ENCODE peak calls at places on chromosomes 5 and 9, in eight cellular contexts. A is left ventricle myocardium inferior, O is PC-9, P is kidney epithelial cell, T is BE2C, F is upper lobe of right lung, N is psoas muscle, M is cardiac muscle cell. C is an unnamed sample. For H3K36me3 and H3K27me3, the result is how much of the 10 kb centered on the place peaks cover.

GRCh38 chr5:7391688-7392400 is 4.1 kb upstream of the ADCY2 start:
- DNase-seq in T (no peak), N (no peak), F (no peak), A (no peak), P (no peak), M (no peak), O (no peak), C (no peak)

GRCh38 chr9:115531410-115532130 is 413.6 kb upstream of the TNC start:
- DNase-seq in A (no peak), F (no peak), O (no peak), N (no peak), M (peak), T (no peak), P (peak), C (peak)

GRCh38 chr5:6652025-6652424 is 18.8 kb downstream of the SRD5A1 start:
- DNase-seq in A (no peak), M (no peak), T (no peak), P (no peak), O (no peak), N (no peak), F (no peak), C (no peak)

GRCh38 chr5:34626036-34626435 is 30.1 kb upstream of the RAI14 start:
- DNase-seq in N (no peak), F (no peak), O (no peak), P (no peak), M (peak), A (no peak), T (no peak), C (no peak)

GRCh38 chr5:10831416-10831815 is 70.4 kb upstream of the DAP start:
- DNase-seq in M (peak), O (no peak), P (no peak), T (no peak), F (no peak), A (no peak), N (no peak), C (peak)

GRCh38 chr5:97618721-97619120 is 435.7 kb upstream of the RIOK2 start:
- DNase-seq in F (no peak), N (no peak), A (no peak), O (no peak), M (peak), T (no peak), P (no peak), C (no peak)

GRCh38 chr5:169265888-169266287 is 35.1 kb downstream of the SLIT3 start:
- DNase-seq in T (no peak), A (no peak), N (no peak), M (no peak), O (no peak), F (no peak), P (no peak), C (no peak)

GRCh38 chr5:72860499-72860898 is 44.0 kb downstream of the TNPO1 start:
- DNase-seq in A (no peak), O (no peak), P (no peak), N (no peak), T (no peak), M (peak), F (no peak), C (no peak)

GRCh38 chr5:149153193-149153750 is 12.0 kb downstream of the ABLIM3 start:
- DNase-seq in O (no peak), T (no peak), F (no peak), P (no peak), N (no peak), M (no peak), A (no peak), C (no peak)

GRCh38 chr9:29311221-29311620 is 1737.9 kb upstream of the C9orf72 start:
- DNase-seq in N (no peak), P (no peak), A (no peak), O (no peak), M (no peak), F (no peak), T (no peak), C (no peak)

GRCh38 chr5:138180183-138180782 is 1.4 kb downstream of the KIF20A start:
- DNase-seq in P (peak), N (no peak), T (peak), O (peak), A (no peak), M (peak), F (no peak), C (no peak)

GRCh38 chr5:28077291-28078240 is 1039.2 kb upstream of the CDH9 start:
- DNase-seq in F (no peak), A (no peak), N (no peak), M (no peak), P (no peak), O (no peak), T (no peak), C (no peak)

GRCh38 chr5:150486402-150487198 is 21.3 kb upstream of the NDST1 start:
- DNase-seq in P (no peak), O (peak), F (peak), N (peak), A (peak), M (peak), T (peak), C (no peak)

GRCh38 chr5:172697123-172698121 is 56.4 kb downstream of the NEURL1B start:
- DNase-seq in N (peak), P (peak), O (peak), M (peak), T (peak), A (peak), F (peak), C (no peak)

GRCh38 chr5:62256161-62257017 is 49.6 kb upstream of the KIF2A start:
- DNase-seq in P (no peak), M (peak), T (peak), A (no peak), F (no peak), O (no peak), N (no peak), C (no peak)

GRCh38 chr5:151628112-151628823 is 37.1 kb upstream of the FAT2 start:
- DNase-seq in N (peak), T (no peak), P (no peak), A (no peak), F (no peak), M (peak), O (no peak), C (no peak)

GRCh38 chr9:23819403-23819802 is 6.6 kb downstream of the ELAVL2 start:
- DNase-seq in T (no peak), F (no peak), M (no peak), A (no peak), O (no peak), P (no peak), N (no peak), C (no peak)

GRCh38 chr9:35695801-35696420 is 6.2 kb upstream of the TPM2 start:
- DNase-seq in F (no peak), T (no peak), O (no peak), N (no peak), A (no peak), M (no peak), P (no peak), C (no peak)
- H3K36me3 ChIP-seq in F (under half), T (under half), O (under half), N (under half), A (half or more), M (under half), P (under half), C (under half)

GRCh38 chr9:126095546-126096190 is 231.0 kb upstream of the MVB12B start:
- DNase-seq in F (no peak), N (no peak), T (no peak), M (no peak), O (no peak), A (no peak), P (no peak), C (no peak)

GRCh38 chr9:126093771-126094170 is 232.9 kb upstream of the MVB12B start:
- DNase-seq in M (no peak), P (no peak), F (no peak), O (no peak), T (peak), N (no peak), A (no peak), C (no peak)

DNA sequence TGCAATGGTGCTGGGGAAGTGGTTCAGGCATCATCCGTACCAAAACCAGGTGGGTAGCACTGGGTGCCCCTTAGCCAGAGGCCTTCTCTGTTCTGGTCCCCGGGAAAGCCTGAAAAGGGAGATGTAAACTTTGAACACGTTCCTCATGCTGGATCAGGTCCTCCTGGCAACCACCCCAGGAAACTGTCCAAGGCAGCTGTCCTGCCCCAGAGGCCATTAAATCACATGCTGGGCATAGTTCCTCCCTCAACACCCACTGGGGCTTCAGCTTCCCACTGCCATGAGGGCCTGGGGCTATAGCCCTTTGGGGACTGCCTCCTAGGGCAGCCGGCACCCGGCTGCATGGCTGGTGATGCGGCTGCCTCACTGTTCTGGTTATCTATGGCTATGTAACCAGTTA is 228.9 kb upstream of the MVB12B start:
- DNase-seq in F (no peak), T (no peak), O (no peak), P (no peak), A (no peak), M (no peak), N (no peak), C (no peak)
- TF ChIP-seq CTCF in F (no peak), T (no peak), O (no peak), P (no peak), A (no peak), M (no peak), N (no peak), C (no peak)

GRCh38 chr5:180644129-180644824 is 5.1 kb downstream of the FLT4 start:
- DNase-seq in M (no peak), A (no peak), T (no peak), O (no peak), P (no peak), F (peak), N (no peak), C (no peak)
- H3K27me3 ChIP-seq in M (under half), A (half or more), T (under half), O (half or more), P (under half), F (under half), N (half or more), C (under half)

DNA sequence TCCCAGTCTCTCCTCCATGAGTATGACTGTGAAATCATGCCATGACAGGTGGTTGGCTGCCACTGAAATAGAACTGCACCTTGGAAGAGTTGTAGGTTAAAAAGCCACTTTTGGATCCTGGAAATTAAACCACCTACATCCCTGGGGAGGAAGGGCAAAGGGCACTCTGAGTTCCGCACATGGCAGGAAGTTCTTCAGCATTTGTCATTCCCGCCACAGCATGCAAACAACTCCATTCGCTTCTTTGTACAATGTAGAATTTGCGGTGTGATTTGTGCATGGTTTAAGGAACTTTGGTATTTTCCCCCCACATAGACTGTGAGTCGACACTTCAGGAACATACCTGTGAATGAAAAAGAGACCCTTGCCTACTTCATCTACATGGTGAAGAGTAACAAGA is 9.8 kb downstream of the SAP30L start:
- DNase-seq in N (no peak), T (no peak), P (no peak), A (no peak), O (no peak), M (no peak), F (no peak), C (no peak)
- H3K36me3 ChIP-seq in N (under half), T (under half), P (under half), A (half or more), O (under half), M (under half), F (half or more), C (under half)

DNA sequence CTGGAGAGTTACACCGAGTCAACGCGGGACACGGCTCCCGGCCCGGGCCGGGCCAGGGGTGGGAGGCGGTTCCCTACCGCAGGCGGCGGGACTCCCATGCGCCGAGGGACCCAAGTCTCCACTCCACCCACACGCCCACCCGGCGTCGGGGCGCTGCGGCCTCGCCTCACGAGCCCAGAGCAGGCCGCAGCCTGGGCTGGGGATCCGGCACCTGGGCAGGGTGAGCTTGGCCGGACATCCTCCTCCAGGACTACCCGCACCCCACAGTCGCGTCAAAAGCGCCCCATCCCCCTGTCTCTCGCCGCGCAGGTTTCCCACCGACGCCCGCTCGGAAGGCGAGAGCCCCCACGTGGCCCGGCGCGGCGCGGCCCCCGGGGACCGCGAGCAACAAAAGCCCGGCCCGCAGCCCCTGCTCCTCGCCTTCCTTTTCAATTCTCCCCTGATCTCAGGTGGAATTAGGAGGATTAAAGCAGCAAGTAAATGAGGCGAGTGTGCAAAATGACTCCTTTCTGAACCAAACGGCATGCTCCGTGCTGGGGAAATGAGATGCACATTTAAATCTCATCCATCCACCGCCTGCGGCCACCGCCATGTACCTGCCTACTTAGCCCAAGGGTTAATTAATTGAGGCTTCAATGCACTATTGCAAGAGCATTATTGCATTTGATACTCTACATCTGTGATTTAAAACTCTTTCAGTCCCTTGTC is 196.6 kb upstream of the TBCA start:
- DNase-seq in F (no peak), M (no peak), P (no peak), N (no peak), O (no peak), T (peak), A (no peak), C (no peak)
- TF ChIP-seq CTCF in F (peak), M (no peak), P (no peak), N (no peak), O (no peak), T (peak), A (no peak), C (peak)

C was measured in BJ.